ENCODE peak calls at places on chromosomes 5 and 9, in ten cellular contexts. T is substantia nigra; L is T-helper 2 cell; C is H54; G is tibial nerve; N is stimulated activated naive CD4-positive, alpha-beta T cell; Q is AML-193; F is GM06990; M is GM03348; I is mammary epithelial cell. H is an unnamed sample.

GRCh38 chr5:95670568-95670967 is 12.2 kb downstream of the SPATA9 start:
- DNase-seq in T (no peak), L (no peak), C (no peak), G (no peak), N (no peak), Q (no peak), F (no peak), M (no peak), I (no peak), H (no peak)

GRCh38 chr5:54093081-54093492 is 217.3 kb downstream of the ARL15 start:
- DNase-seq in T (no peak), L (no peak), C (no peak), G (no peak), N (no peak), Q (no peak), F (no peak), M (no peak), I (peak), H (no peak)

GRCh38 chr5:78283105-78283504 is 11.4 kb downstream of the AP3B1 start:
- DNase-seq in T (no peak), L (no peak), C (no peak), G (no peak), N (no peak), Q (no peak), F (no peak), M (no peak), I (no peak), H (no peak)

GRCh38 chr9:126158591-126159519 is 167.8 kb upstream of the MVB12B start:
- DNase-seq in T (no peak), L (no peak), C (no peak), G (no peak), N (no peak), Q (no peak), F (no peak), M (peak), I (no peak), H (no peak)

GRCh38 chr5:170861855-170862766 is at the start of gene RANBP17:
- DNase-seq in T (no peak), L (no peak), C (no peak), G (no peak), N (no peak), Q (no peak), F (peak), M (peak), I (peak), H (peak)

GRCh38 chr5:58405175-58405574 is 54.7 kb downstream of the PLK2 start:
- DNase-seq in T (no peak), L (no peak), C (no peak), G (no peak), N (no peak), Q (no peak), F (no peak), M (no peak), I (peak), H (no peak)

GRCh38 chr9:130940693-130941576 is 1.9 kb upstream of the FIBCD1 start:
- DNase-seq in T (peak), L (peak), C (no peak), G (peak), N (peak), Q (peak), F (peak), M (peak), I (peak), H (peak)

GRCh38 chr9:18606831-18607230 is 132.9 kb downstream of the ADAMTSL1 start:
- DNase-seq in T (no peak), L (no peak), C (no peak), G (no peak), N (no peak), Q (no peak), F (no peak), M (peak), I (no peak), H (peak)

GRCh38 chr9:70030156-70030555 is 13.5 kb upstream of the MAMDC2 start:
- DNase-seq in T (no peak), L (no peak), C (no peak), G (no peak), N (no peak), Q (no peak), F (no peak), M (no peak), I (peak), H (no peak)

GRCh38 chr5:54905942-54906537 is 79.4 kb downstream of the ESM1 start:
- DNase-seq in T (no peak), L (peak), C (peak), G (peak), N (peak), Q (peak), F (no peak), M (peak), I (peak), H (peak)

H was measured in OCI-M1.